ENCODE peak calls at places on chromosomes 7 and 10, in eight cellular contexts. M, S, T, O, K, V, L and B are unnamed samples.
A peak's percentile ranks its signal among the peaks of the same experiment; 100 is the strongest.

GRCh38 chr7:144817001-144817400 is 18.9 kb downstream of the TPK1 start:
- DNase-seq in M (no peak), S (no peak), T (no peak), O (no peak), K (no peak), V (no peak), L (no peak), B (no peak)

GRCh38 chr7:155392726-155393570 is 65.0 kb upstream of the EN2 start:
- DNase-seq in M (no peak), S (no peak), T (no peak), O (no peak), K (no peak), V (no peak), L (no peak), B (no peak)

GRCh38 chr7:79787101-79787500 is 333.6 kb upstream of the MAGI2 start:
- DNase-seq in M (no peak), S (no peak), T (no peak), O (no peak), K (no peak), V (no peak), L (no peak), B (no peak)

GRCh38 chr10:29345144-29345892 is 56.4 kb downstream of the LYZL1 start:
- DNase-seq in M (no peak), S (no peak), T (no peak), O (no peak), K (no peak), V (no peak), L (no peak), B (no peak)

GRCh38 chr10:59234814-59235429 is 58.5 kb downstream of the PHYHIPL start:
- DNase-seq in M (peak; percentile 64), S (peak; percentile 15), T (peak; percentile 31), O (peak; percentile 45), K (no peak), V (peak; percentile 29), L (peak; percentile 68), B (peak; percentile 57)

GRCh38 chr10:71848325-71849277 is 2.5 kb downstream of the PSAP start:
- DNase-seq in M (no peak), S (no peak), T (no peak), O (peak; percentile 76), K (no peak), V (no peak), L (peak; percentile 47), B (peak; percentile 42)

GRCh38 chr10:53370347-53370746 is 597.8 kb upstream of the MBL2 start:
- DNase-seq in M (no peak), S (no peak), T (no peak), O (no peak), K (no peak), V (no peak), L (no peak), B (no peak)

GRCh38 chr7:32501522-32501921 is 6.2 kb downstream of the AVL9 start:
- DNase-seq in M (peak; percentile 44), S (no peak), T (no peak), O (peak; percentile 85), K (no peak), V (no peak), L (peak; percentile 62), B (peak; percentile 68)

GRCh38 chr7:145156834-145157233 is 321.0 kb upstream of the TPK1 start:
- DNase-seq in M (no peak), S (no peak), T (no peak), O (no peak), K (no peak), V (no peak), L (no peak), B (no peak)

GRCh38 chr7:32587431-32587948 is 92.2 kb downstream of the AVL9 start:
- DNase-seq in M (peak; percentile 96), S (peak; percentile 60), T (no peak), O (peak; percentile 87), K (no peak), V (no peak), L (peak; percentile 95), B (peak; percentile 93)

GRCh38 chr7:34133983-34134782 is 228.8 kb downstream of the BMPER start:
- DNase-seq in M (peak; percentile 87), S (peak; percentile 52), T (peak; percentile 42), O (peak; percentile 74), K (no peak), V (peak; percentile 36), L (peak; percentile 86), B (peak; percentile 83)

GRCh38 chr7:101501351-101501750 is 127.7 kb downstream of the MYL10 start:
- DNase-seq in M (no peak), S (no peak), T (no peak), O (no peak), K (no peak), V (no peak), L (no peak), B (no peak)

GRCh38 chr10:69994262-69994661 is 58.4 kb upstream of the MACROH2A2 start:
- DNase-seq in M (peak; percentile 61), S (no peak), T (peak; percentile 27), O (peak; percentile 36), K (no peak), V (peak; percentile 53), L (peak; percentile 62), B (peak; percentile 58)

GRCh38 chr7:31114593-31115343 is 62.7 kb downstream of the ADCYAP1R1 start:
- DNase-seq in M (peak; percentile 64), S (no peak), T (peak; percentile 36), O (peak; percentile 54), K (no peak), V (peak; percentile 50), L (peak; percentile 62), B (peak; percentile 51)

GRCh38 chr7:32905175-32905662 is 13.7 kb upstream of the KBTBD2 start:
- DNase-seq in M (peak; percentile 76), S (no peak), T (peak; percentile 61), O (peak; percentile 83), K (no peak), V (peak; percentile 56), L (peak; percentile 81), B (peak; percentile 93)

GRCh38 chr7:98990356-98990755 is 112.0 kb downstream of the TRRAP start:
- DNase-seq in M (no peak), S (no peak), T (no peak), O (no peak), K (peak; percentile 15), V (no peak), L (no peak), B (no peak)

GRCh38 chr7:6268909-6269306 is 3.5 kb downstream of the CYTH3 start:
- DNase-seq in M (no peak), S (no peak), T (no peak), O (no peak), K (no peak), V (no peak), L (no peak), B (no peak)

GRCh38 chr7:78020131-78020873 is 221.7 kb downstream of the PHTF2 start:
- DNase-seq in M (peak; percentile 90), S (peak; percentile 72), T (peak; percentile 65), O (peak; percentile 77), K (no peak), V (peak; percentile 23), L (peak; percentile 89), B (peak; percentile 89)

GRCh38 chr10:100481462-100482081 is 18.8 kb downstream of the WNT8B start:
- DNase-seq in M (peak; percentile 87), S (peak; percentile 59), T (peak; percentile 91), O (peak; percentile 70), K (peak; percentile 87), V (peak; percentile 88), L (peak; percentile 88), B (peak; percentile 84)

GRCh38 chr10:89167915-89168314 is 39.2 kb downstream of the CH25H start:
- DNase-seq in M (no peak), S (no peak), T (no peak), O (no peak), K (no peak), V (no peak), L (no peak), B (no peak)

GRCh38 chr7:25216837-25217236 is 11.4 kb downstream of the NPVF start:
- DNase-seq in M (peak; percentile 73), S (peak; percentile 6), T (peak; percentile 59), O (peak; percentile 23), K (no peak), V (peak; percentile 67), L (peak; percentile 72), B (peak; percentile 58)

GRCh38 chr10:80535671-80536360 is 1.9 kb upstream of the SH2D4B start:
- DNase-seq in M (peak; percentile 55), S (no peak), T (peak; percentile 93), O (peak; percentile 14), K (peak; percentile 90), V (peak; percentile 77), L (no peak), B (no peak)
- TF ChIP-seq CTCF in M (peak; percentile 56), S (peak; percentile 33), T (peak; percentile 94), O (peak; percentile 50), K (peak; percentile 76), V (peak; percentile 81), L (peak; percentile 7), B (no peak)

DNA sequence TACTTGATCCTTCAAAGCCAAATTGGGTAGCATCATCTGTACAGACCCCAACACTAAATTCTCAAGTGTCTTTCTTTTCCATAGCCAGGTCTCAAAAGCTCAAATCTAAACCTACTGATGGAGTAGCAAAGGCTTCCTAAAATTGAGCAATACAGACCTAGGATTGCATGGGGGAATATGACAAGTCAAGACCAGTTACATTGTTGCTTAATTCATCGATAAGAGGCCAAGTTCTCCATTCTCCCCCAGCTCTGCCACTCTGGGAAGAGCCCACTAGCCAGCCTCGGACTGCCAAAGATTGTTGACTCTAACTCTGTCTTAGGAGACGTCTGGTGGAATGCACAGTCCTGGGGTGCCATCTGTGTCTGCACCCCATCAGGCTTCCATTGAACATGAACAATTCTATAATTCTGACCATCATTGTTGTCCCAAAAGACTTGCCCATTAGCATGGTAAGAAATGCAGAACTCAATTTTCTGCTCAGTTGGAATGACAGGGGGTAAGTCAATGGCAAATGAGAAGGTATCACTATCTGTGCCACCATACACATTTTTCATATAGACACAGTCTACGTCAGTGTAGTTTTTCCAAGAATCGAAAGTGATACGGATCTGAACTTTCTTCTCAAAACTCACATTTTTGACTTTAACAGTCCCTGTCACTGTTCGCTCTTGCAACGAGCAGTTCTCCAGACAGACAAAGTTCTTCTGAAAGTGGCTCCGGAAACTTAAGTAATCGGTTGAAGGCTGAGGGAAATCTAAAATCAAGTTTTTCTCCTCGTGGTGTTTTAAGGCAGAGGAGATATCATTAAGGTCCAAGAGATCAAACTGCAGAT is 2.9 kb downstream of the PPP1R3C start:
- DNase-seq in M (no peak), S (no peak), T (no peak), O (no peak), K (no peak), V (no peak), L (no peak), B (no peak)
- H3K4me3 ChIP-seq in M (peak overlapping the region; percentile 77), S (peak overlapping the region; percentile 45), T (no peak overlapping the region), O (peak overlapping the region; percentile 94), K (peak overlapping the region; percentile 60), V (no peak overlapping the region), L (no peak overlapping the region), B (no peak overlapping the region)

GRCh38 chr7:97495487-97495886 is 236.4 kb upstream of the TAC1 start:
- DNase-seq in M (no peak), S (no peak), T (no peak), O (no peak), K (no peak), V (no peak), L (no peak), B (no peak)
- TF ChIP-seq CTCF in M (no peak), S (no peak), T (no peak), O (no peak), K (no peak), V (no peak), L (no peak), B (no peak)

DNA sequence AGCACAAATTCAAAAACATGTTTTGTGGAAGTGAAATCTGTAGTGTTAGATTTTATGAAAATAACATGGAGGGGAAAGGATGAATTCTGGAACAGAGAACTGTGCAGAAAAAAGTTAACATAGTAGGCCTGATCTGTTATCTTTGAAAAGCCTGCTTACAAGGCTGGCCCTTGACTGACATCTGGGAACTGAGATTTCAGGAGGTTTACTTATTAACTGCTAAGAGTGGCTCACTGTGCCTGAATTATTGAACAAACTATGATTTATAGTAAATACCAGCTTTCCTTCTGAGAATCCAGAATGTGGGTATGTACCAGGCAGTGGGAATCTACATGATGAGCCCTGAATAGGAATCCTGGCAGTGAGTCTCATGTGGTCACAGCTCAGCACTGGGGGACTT is 30.5 kb downstream of the NSUN6 start:
- DNase-seq in M (no peak), S (no peak), T (no peak), O (no peak), K (no peak), V (no peak), L (no peak), B (no peak)
- H3K4me3 ChIP-seq in M (no peak overlapping the region), S (no peak overlapping the region), T (no peak overlapping the region), O (no peak overlapping the region), K (no peak overlapping the region), V (no peak overlapping the region), L (no peak overlapping the region), B (no peak overlapping the region)